ENCODE peak calls at places on chromosomes 5 and 9, in four cellular contexts. Z, D, X and P are unnamed samples.

GRCh38 chr5:128574041-128574440 is 36.0 kb upstream of the FBN2 start:
- DNase-seq in D (no peak), Z (no peak), X (no peak), P (no peak)

GRCh38 chr9:69412741-69413150 is 87.7 kb downstream of the ENTREP1 start:
- DNase-seq in X (peak), D (peak), Z (peak), P (peak)

GRCh38 chr5:106258591-106259125 is 1412.1 kb downstream of the EFNA5 start:
- DNase-seq in X (no peak), Z (no peak), D (no peak), P (no peak)

GRCh38 chr9:23638837-23639426 is 187.1 kb downstream of the ELAVL2 start:
- DNase-seq in X (no peak), D (no peak), Z (no peak), P (no peak)

GRCh38 chr5:176670449-176670848 is 23.2 kb downstream of the TSPAN17 start:
- DNase-seq in X (no peak), Z (no peak), D (no peak), P (no peak)

GRCh38 chr5:140251527-140251973 is 51.4 kb downstream of the PFDN1 start:
- DNase-seq in D (no peak), Z (no peak), X (no peak), P (no peak)

GRCh38 chr9:86557063-86557766 is 203.0 kb upstream of the TUT7 start:
- DNase-seq in X (no peak), D (no peak), Z (no peak), P (no peak)

GRCh38 chr5:163964650-163965049 is 459.2 kb downstream of the MAT2B start:
- DNase-seq in D (no peak), X (no peak), Z (no peak), P (no peak)

GRCh38 chr5:173733831-173734491 is 117.5 kb upstream of the BOD1 start:
- DNase-seq in D (no peak), Z (no peak), X (no peak), P (no peak)

GRCh38 chr9:129482521-129483466 is 138.1 kb downstream of the C9orf50 start:
- DNase-seq in D (peak), Z (no peak), X (no peak), P (peak)

GRCh38 chr9:36934478-36935065 is 99.5 kb downstream of the PAX5 start:
- DNase-seq in D (no peak), X (no peak), Z (no peak), P (no peak)

GRCh38 chr5:40497573-40497972 is 182.1 kb upstream of the PTGER4 start:
- DNase-seq in X (no peak), Z (no peak), D (no peak), P (no peak)

GRCh38 chr9:107394264-107394663 is 95.3 kb downstream of the KLF4 start:
- DNase-seq in D (no peak), Z (no peak), X (no peak), P (no peak)

GRCh38 chr9:129270903-129271431 is 92.9 kb upstream of the IER5L start:
- DNase-seq in X (no peak), D (no peak), Z (no peak), P (no peak)

GRCh38 chr5:151030377-151030776 is 10.0 kb downstream of the GPX3 start:
- DNase-seq in D (no peak), X (no peak), Z (no peak), P (no peak)

GRCh38 chr5:93117753-93118531 is 463.1 kb downstream of the NR2F1-AS1 start:
- DNase-seq in D (no peak), X (no peak), Z (no peak), P (no peak)

GRCh38 chr9:116230233-116230632 is 76.6 kb downstream of the PAPPA start:
- DNase-seq in D (no peak), Z (no peak), X (no peak), P (no peak)

GRCh38 chr5:139708877-139709586 is 60.9 kb downstream of the CXXC5 start:
- DNase-seq in X (peak), D (peak), Z (peak), P (peak)

DNA sequence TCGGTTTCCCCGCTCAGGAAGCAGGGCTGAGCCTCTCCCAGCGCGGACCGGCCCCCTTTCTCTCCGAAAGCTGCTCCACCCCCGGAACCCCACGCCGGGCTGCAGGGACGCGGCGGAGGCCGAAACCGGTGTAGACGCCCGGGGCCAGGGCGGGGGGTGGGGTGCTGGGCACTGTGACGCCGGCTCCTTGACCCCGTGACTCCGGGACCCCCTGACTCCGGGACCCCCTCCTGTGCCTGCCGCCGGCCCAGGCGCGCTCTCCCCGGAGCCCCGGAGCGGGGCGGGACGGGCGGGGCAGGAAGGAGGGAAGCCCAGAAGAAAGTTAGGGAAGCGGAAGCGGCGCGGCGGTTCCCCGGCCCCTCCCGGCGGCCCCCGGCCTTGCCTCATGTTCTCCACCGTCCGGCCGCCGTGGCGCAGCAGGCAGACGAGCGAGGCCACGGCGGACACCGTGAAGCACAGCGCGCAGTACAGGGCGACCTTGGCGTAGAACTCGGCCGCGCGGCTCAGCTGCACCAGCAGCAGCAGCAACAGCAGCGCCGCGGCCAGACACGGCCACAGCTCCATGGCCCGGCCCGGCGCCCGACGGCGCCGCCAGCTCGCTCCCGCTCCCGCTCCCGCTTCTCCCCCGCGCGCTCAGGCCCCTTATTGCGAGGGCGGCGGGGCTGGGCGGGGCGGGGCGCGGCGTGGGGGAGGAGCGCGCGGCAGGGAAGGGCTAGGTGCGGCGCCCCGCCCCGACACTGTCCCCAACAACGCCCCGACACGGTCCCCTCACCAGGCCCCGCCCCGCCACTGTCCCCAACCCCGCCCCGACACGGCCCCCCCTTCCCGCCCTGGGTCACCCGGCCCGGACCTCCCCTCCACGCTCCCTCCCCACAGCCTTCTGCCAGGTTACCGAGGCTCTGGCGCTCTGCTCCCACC is at the start of gene AGPAT2:
- DNase-seq in D (peak), X (no peak), Z (peak), P (peak)
- TF ChIP-seq ELF4 in D (no peak), X (no peak), Z (no peak), P (no peak)

GRCh38 chr9:2621678-2622360 is at the start of gene VLDLR:
- DNase-seq in D (peak), Z (peak), X (no peak), P (peak)
- TF ChIP-seq ELF4 in D (no peak), Z (no peak), X (no peak), P (no peak)

DNA sequence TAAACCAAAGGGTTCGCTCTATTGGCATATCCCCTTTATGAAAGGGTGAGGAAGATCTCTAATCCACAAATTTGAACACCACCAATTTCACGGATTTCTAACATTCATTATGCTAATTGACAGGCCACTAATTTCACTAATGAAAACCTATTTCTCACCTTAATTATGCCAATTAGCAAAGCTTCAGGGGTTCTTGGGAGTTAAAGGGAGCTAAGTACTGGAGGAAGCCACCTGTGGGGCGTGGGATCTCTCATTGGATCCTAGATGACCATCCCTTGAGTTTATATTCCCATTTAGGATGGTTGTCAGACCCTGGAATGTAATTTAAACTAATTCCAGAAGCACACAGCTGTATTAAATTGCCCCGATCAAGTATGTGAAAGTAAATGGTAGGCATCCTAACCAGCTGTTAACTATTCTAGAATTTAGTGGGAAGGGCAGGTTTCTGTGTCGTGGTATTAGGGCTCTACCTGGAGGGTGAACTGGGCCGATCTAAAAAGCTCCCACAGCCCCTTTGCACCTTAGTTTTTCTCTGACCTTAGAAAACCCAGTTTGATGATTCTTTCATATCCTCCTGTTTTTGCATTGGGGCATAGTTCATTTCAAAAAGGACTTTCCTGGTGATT is 77.1 kb downstream of the C9orf152 start:
- DNase-seq in Z (no peak), D (no peak), X (no peak), P (no peak)
- TF ChIP-seq ELF4 in Z (no peak), D (no peak), X (no peak), P (no peak)

DNA sequence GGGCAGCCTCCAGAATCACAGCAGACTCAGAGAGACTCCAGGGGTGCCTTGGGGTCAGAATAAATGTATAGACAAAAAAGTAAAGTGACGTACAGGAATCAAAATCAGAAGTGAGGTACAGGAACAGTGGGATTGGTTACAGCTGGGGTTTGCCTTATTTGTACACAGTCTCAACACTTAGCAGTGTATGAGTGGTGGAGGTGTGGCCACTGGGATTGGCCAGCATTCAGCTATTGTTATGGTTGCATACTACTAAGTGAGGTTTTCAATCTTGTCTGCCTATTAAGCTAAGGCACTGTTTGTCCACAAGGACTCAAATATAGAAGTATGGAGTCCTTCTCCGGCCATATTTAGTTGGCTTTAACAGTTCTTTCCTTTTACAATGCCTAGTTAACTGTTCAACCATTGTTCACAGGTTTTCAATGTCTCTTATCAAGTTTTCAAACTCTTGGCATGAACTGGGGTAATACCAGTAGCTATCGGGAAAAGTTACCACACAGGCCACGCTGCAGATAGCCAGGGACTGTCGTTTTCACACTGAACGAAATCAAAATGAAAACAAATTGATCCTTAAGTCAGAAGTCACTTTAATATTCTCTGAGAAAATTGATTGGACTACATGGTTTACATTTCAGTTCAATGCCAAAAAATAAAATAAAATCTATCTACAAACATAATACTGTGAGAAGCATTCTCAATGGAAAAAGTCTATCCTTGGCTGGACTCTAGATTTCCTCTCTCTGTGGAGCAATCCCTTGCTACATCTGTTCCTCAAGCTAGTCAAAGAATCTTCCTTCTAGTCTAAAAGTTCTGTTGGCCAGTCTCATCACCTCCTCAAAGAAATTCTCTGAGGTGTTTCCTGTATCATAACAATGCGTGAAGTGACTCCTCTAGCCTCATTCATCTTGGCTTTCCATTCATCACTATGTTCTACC is 176.1 kb upstream of the FREM1 start:
- DNase-seq in Z (no peak), D (no peak), X (no peak), P (no peak)
- TF ChIP-seq ELF4 in Z (no peak), D (no peak), X (no peak), P (no peak)

DNA sequence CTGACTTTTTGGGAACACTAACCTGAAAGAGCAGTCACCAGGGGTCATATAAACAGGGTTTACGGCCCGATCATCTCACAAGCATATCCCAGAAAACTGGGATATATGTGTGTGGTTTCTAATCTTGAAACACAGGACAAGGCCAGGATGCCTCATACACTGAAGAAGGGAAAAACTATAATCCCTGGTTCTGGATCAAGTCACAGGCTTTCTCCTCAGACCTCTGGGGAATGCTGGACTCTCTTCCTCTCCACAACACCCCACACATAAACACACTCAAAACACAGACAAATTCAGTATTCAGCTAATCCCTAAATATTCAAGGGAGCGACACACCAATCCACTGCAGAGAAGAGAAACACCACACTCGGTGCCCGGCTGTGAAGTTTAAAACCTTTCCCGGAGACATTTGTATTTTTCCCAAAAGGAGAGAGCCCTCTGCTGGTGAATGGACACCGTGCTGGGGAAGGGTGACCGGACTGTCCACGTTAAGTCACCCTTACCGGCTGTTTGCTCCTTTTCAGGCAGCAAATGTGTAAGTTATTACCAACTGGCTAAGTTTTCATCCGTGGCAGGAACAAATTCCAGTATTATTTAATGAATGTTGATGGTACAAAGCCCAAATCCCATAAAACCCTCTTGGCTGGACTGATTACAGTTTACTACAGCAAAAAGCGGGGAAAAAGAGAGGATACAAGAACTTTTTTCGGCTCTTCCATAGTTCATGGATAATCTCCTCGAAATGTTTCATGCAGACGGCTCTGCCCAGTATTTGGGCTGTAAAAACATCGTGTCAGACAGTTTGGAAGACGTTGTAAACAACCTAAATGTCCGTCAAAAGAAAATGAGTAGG is 131.0 kb upstream of the SLC30A5 start:
- DNase-seq in D (peak), Z (peak), X (peak), P (peak)
- TF ChIP-seq ELF4 in D (no peak), Z (no peak), X (no peak), P (no peak)

DNA sequence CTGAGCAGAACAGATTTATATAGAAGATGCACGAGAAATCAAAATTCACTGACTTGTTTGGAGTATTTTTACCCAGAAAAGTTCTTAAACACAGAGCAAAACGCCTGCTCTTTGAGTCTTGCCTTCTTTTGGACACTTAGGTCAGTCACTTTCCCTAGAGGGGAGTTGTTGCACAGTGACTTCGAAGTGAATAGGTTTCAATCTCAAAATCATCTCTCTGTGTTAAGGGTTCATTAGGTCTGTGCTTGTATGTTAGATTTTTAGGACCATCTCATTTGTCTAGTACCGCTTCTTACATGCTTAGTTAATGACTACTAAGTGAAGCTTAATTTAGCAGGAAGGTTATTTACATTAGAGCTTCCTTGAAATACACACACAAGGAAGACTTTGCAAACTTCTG is 1.8 kb downstream of the ALDH1A1 start:
- DNase-seq in X (peak), Z (no peak), D (no peak), P (no peak)
- TF ChIP-seq ELF4 in X (no peak), Z (no peak), D (no peak), P (no peak)

GRCh38 chr5:1005362-1005851 is 3.2 kb upstream of the NKD2 start:
- DNase-seq in X (no peak), D (no peak), Z (peak), P (no peak)

GRCh38 chr5:1004598-1005361 is 3.8 kb upstream of the NKD2 start:
- DNase-seq in Z (peak), D (peak), X (no peak), P (peak)

GRCh38 chr5:1007221-1007680 is 1.4 kb upstream of the NKD2 start:
- DNase-seq in Z (peak), D (peak), X (no peak), P (no peak)

GRCh38 chr5:1006656-1007071 is 1.9 kb upstream of the NKD2 start:
- DNase-seq in D (no peak), Z (peak), X (no peak), P (no peak)

DNA sequence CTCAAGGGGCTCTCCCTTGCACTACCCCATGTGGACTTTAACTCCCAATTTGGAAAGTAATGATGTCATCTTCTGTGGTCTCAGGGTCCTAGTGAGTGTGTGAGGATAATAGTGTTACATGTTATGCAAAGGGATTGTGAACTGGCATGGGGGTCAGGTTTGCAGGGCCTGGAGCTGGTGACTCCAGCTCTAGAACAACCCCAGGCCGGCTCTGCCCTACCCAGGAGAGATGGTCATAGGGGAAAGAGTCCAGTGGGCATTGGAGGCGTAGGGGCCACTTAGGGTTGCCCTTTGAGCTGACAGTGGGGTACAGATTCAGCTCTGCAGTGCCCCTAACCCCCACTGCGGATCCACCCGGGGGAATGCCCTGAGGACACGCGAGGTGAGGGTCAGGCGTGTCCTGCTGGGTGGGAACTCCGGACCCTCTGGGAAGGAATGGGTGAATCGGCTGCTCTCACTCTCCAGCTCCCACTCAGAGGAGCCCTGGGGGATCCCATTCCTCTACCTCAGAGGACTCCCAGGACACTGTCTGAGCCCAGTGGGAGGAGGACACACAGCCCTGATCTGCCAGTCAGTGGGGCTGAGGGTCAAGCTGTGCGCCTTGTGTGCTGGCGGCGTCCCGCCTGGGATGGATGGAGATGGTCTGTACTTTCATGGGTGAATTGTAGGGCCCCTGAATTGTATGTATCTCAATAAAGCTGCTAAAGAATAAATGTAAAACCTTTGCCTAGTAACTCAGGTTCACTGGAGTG is 2.5 kb upstream of the NKD2 start:
- DNase-seq in Z (peak), X (no peak), D (no peak), P (no peak)
- TF ChIP-seq ELF4 in Z (no peak), X (no peak), D (no peak), P (no peak)

DNA sequence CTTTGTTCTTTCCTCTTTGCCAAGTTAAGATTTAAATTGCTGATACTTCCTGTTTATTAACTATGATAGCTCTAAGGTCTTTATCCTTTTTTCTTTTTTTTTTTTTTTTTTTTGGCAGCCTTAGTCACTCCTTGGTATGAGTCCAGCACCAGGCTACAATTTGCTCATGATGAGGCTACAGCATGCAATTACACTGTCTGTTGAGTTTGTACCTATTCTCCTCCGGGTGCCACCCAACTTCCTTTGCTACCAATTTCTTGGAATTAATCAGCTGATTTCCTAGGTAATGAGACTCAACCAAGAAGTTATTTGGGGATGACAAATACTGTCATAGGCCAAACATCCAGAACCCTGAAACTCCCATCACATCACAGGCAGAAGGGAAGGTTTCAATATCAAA is 25.5 kb downstream of the ACTL7B start:
- DNase-seq in X (no peak), Z (no peak), D (no peak), P (no peak)
- TF ChIP-seq ELF4 in X (no peak), Z (no peak), D (no peak), P (no peak)